ENCODE peak calls at places on chromosomes 2 and 18, in five cellular contexts. One of them, this sample, is unnamed.

GRCh38 chr2:159612255-159612901 is 4.0 kb downstream of the BAZ2B start:
- DNase-seq in bronchial epithelial cell: peak
- DNase-seq in cardiac muscle cell: peak
- DNase-seq in OCI-LY7: no peak
- DNase-seq in AG04450: no peak
- DNase-seq in this sample: no peak

GRCh38 chr2:85710687-85711577 is 16.8 kb downstream of the GNLY start:
- DNase-seq in cardiac muscle cell: peak
- DNase-seq in AG04450: no peak
- DNase-seq in OCI-LY7: no peak
- DNase-seq in bronchial epithelial cell: no peak
- DNase-seq in this sample: no peak

GRCh38 chr2:74735544-74735943 is 81.5 kb downstream of the SEMA4F start:
- DNase-seq in AG04450: no peak
- DNase-seq in bronchial epithelial cell: no peak
- DNase-seq in cardiac muscle cell: no peak
- DNase-seq in OCI-LY7: no peak
- DNase-seq in this sample: no peak

GRCh38 chr2:195408196-195408595 is 248.8 kb upstream of the SLC39A10 start:
- DNase-seq in bronchial epithelial cell: no peak
- DNase-seq in OCI-LY7: no peak
- DNase-seq in cardiac muscle cell: no peak
- DNase-seq in AG04450: no peak
- DNase-seq in this sample: no peak

GRCh38 chr18:3040881-3041280 is 27.9 kb upstream of the LPIN2 start:
- DNase-seq in OCI-LY7: no peak
- DNase-seq in cardiac muscle cell: no peak
- DNase-seq in bronchial epithelial cell: no peak
- DNase-seq in AG04450: no peak
- DNase-seq in this sample: no peak

GRCh38 chr18:10948421-10948820 is 200.9 kb downstream of the PIEZO2 start:
- DNase-seq in AG04450: no peak
- DNase-seq in bronchial epithelial cell: no peak
- DNase-seq in OCI-LY7: no peak
- DNase-seq in cardiac muscle cell: no peak
- DNase-seq in this sample: no peak

GRCh38 chr2:64056021-64056420 is 36.8 kb upstream of the VPS54 start:
- DNase-seq in bronchial epithelial cell: peak
- DNase-seq in AG04450: no peak
- DNase-seq in cardiac muscle cell: no peak
- DNase-seq in OCI-LY7: no peak
- DNase-seq in this sample: no peak

GRCh38 chr2:74391209-74391579 is 11.1 kb upstream of the DCTN1 start:
- DNase-seq in AG04450: no peak
- DNase-seq in OCI-LY7: no peak
- DNase-seq in cardiac muscle cell: peak
- DNase-seq in bronchial epithelial cell: no peak
- DNase-seq in this sample: no peak

GRCh38 chr2:163822033-163822432 is 86.2 kb upstream of the FIGN start:
- DNase-seq in bronchial epithelial cell: no peak
- DNase-seq in OCI-LY7: no peak
- DNase-seq in AG04450: no peak
- DNase-seq in cardiac muscle cell: no peak
- DNase-seq in this sample: no peak

GRCh38 chr2:69082430-69082997 is 69.5 kb downstream of the ANTXR1 start:
- DNase-seq in OCI-LY7: no peak
- DNase-seq in bronchial epithelial cell: peak
- DNase-seq in AG04450: peak
- DNase-seq in cardiac muscle cell: peak
- DNase-seq in this sample: no peak

GRCh38 chr2:164182116-164182637 is 439.1 kb downstream of the GRB14 start:
- DNase-seq in AG04450: no peak
- DNase-seq in bronchial epithelial cell: peak
- DNase-seq in OCI-LY7: no peak
- DNase-seq in cardiac muscle cell: no peak
- DNase-seq in this sample: no peak

GRCh38 chr18:78896111-78896510 is 83.5 kb upstream of the SALL3 start:
- DNase-seq in AG04450: no peak
- DNase-seq in bronchial epithelial cell: no peak
- DNase-seq in OCI-LY7: no peak
- DNase-seq in cardiac muscle cell: no peak
- DNase-seq in this sample: no peak

GRCh38 chr2:240800241-240800640 is 19.8 kb downstream of the KIF1A start:
- DNase-seq in OCI-LY7: no peak
- DNase-seq in cardiac muscle cell: peak
- DNase-seq in bronchial epithelial cell: no peak
- DNase-seq in AG04450: no peak
- DNase-seq in this sample: no peak

GRCh38 chr2:70009776-70010175 is 48.3 kb upstream of the ASPRV1 start:
- DNase-seq in cardiac muscle cell: no peak
- DNase-seq in bronchial epithelial cell: no peak
- DNase-seq in AG04450: no peak
- DNase-seq in OCI-LY7: no peak
- DNase-seq in this sample: no peak

GRCh38 chr2:68253211-68254068 is 1.1 kb upstream of the PPP3R1 start:
- DNase-seq in bronchial epithelial cell: peak
- DNase-seq in OCI-LY7: peak
- DNase-seq in cardiac muscle cell: peak
- DNase-seq in AG04450: no peak
- DNase-seq in this sample: no peak

GRCh38 chr2:240931319-240931949 is 25.3 kb downstream of the CROCC2 start:
- DNase-seq in bronchial epithelial cell: no peak
- DNase-seq in cardiac muscle cell: no peak
- DNase-seq in AG04450: no peak
- DNase-seq in OCI-LY7: no peak
- DNase-seq in this sample: no peak

GRCh38 chr2:166361351-166362153 is 14.2 kb downstream of the SCN9A start:
- DNase-seq in bronchial epithelial cell: peak
- DNase-seq in cardiac muscle cell: peak
- DNase-seq in OCI-LY7: peak
- DNase-seq in AG04450: no peak
- DNase-seq in this sample: no peak

GRCh38 chr2:8551622-8552074 is 130.2 kb upstream of the ID2 start:
- DNase-seq in cardiac muscle cell: no peak
- DNase-seq in bronchial epithelial cell: no peak
- DNase-seq in AG04450: no peak
- DNase-seq in OCI-LY7: peak
- DNase-seq in this sample: no peak

GRCh38 chr18:23071285-23071684 is 64.0 kb upstream of the CABLES1 start:
- DNase-seq in cardiac muscle cell: peak
- DNase-seq in AG04450: no peak
- DNase-seq in OCI-LY7: peak
- DNase-seq in bronchial epithelial cell: no peak
- DNase-seq in this sample: peak

GRCh38 chr2:47313141-47313691 is 89.7 kb upstream of the MSH2 start:
- DNase-seq in cardiac muscle cell: peak
- DNase-seq in AG04450: no peak
- DNase-seq in bronchial epithelial cell: peak
- DNase-seq in OCI-LY7: no peak
- DNase-seq in this sample: no peak

GRCh38 chr2:20647211-20647610 is 3.7 kb downstream of the HS1BP3 start:
- DNase-seq in cardiac muscle cell: no peak
- DNase-seq in OCI-LY7: no peak
- DNase-seq in bronchial epithelial cell: no peak
- DNase-seq in AG04450: no peak
- DNase-seq in this sample: no peak
- H3K4me3 ChIP-seq in cardiac muscle cell: no peak
- H3K4me3 ChIP-seq in OCI-LY7: no peak
- H3K4me3 ChIP-seq in bronchial epithelial cell: no peak
- H3K4me3 ChIP-seq in AG04450: no peak
- H3K4me3 ChIP-seq in this sample: no peak

GRCh38 chr18:77052297-77052645 is 80.3 kb downstream of the MBP start:
- DNase-seq in OCI-LY7: no peak
- DNase-seq in cardiac muscle cell: no peak
- DNase-seq in AG04450: no peak
- DNase-seq in bronchial epithelial cell: no peak
- DNase-seq in this sample: no peak

GRCh38 chr18:77052656-77053309 is 79.8 kb downstream of the MBP start:
- DNase-seq in OCI-LY7: peak
- DNase-seq in bronchial epithelial cell: no peak
- DNase-seq in AG04450: no peak
- DNase-seq in cardiac muscle cell: no peak
- DNase-seq in this sample: no peak

GRCh38 chr18:77047803-77048419 is 84.7 kb downstream of the MBP start:
- DNase-seq in cardiac muscle cell: no peak
- DNase-seq in AG04450: no peak
- DNase-seq in OCI-LY7: peak
- DNase-seq in bronchial epithelial cell: no peak
- DNase-seq in this sample: no peak

GRCh38 chr18:77051581-77052296 is 80.8 kb downstream of the MBP start:
- DNase-seq in cardiac muscle cell: no peak
- DNase-seq in OCI-LY7: no peak
- DNase-seq in bronchial epithelial cell: no peak
- DNase-seq in AG04450: no peak
- DNase-seq in this sample: no peak

GRCh38 chr18:77049938-77050337 is 82.6 kb downstream of the MBP start:
- DNase-seq in OCI-LY7: no peak
- DNase-seq in cardiac muscle cell: no peak
- DNase-seq in AG04450: no peak
- DNase-seq in bronchial epithelial cell: peak
- DNase-seq in this sample: no peak
- TF ChIP-seq CTCF in OCI-LY7: no peak
- TF ChIP-seq CTCF in cardiac muscle cell: no peak
- TF ChIP-seq CTCF in AG04450: no peak
- TF ChIP-seq CTCF in bronchial epithelial cell: no peak
- TF ChIP-seq CTCF in this sample: no peak

DNA sequence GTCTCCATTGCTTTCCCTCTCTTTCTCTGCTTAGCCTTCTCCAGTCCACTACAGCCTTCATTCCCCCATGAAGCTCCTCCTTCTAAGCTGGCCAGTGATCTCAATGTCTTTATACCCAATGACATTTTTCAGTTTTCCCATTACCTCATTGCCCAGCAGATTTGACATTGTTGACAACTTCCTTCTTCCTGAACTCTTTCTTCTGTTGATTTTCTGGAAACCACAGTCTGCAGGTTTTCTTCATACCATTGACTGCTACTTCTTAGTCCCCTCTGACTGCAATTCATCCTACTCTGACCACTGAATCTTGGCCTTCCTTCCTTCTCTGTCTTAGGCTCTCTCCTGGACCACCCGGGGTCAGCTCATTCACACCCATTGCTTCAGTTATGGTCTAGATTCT is 22.9 kb upstream of the SPP2 start:
- DNase-seq in OCI-LY7: no peak
- DNase-seq in cardiac muscle cell: no peak
- DNase-seq in bronchial epithelial cell: no peak
- DNase-seq in AG04450: no peak
- DNase-seq in this sample: no peak
- H3K4me3 ChIP-seq in OCI-LY7: no peak
- H3K4me3 ChIP-seq in cardiac muscle cell: no peak
- H3K4me3 ChIP-seq in bronchial epithelial cell: no peak
- H3K4me3 ChIP-seq in AG04450: no peak
- H3K4me3 ChIP-seq in this sample: no peak

DNA sequence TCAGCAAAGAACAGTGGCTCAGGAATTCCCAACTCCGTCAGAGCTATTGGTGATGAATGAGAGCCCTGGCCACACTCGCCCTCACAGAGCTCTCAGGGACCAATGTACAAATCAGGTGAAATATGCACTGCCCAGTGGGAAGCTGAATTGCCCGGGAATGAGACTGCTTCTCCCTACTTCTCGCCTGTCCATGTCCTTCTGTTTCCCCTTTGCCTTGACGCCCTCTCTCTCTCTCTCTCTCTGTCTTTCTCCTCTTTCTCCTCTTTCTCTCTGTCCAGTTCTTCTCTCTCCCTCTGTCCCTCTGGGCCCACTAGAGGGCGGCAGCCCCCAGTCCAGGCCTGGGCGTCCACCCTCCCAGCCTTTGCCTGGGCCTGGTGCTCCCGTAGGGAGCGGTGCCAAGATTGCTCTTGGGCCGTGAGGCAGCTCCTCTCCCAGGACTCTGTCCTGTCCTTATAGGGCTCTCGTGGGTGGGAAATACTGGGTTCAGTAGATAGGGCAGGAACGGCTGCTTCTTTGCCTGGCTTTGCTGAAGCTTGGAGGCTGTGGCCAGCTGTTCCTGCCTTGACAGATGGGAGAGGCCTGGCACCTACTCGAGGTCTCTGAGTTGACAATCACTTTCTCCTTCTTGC is 28.4 kb upstream of the PUM2 start:
- DNase-seq in bronchial epithelial cell: peak
- DNase-seq in cardiac muscle cell: peak
- DNase-seq in AG04450: peak
- DNase-seq in OCI-LY7: no peak
- DNase-seq in this sample: no peak
- TF ChIP-seq CTCF in bronchial epithelial cell: peak
- TF ChIP-seq CTCF in cardiac muscle cell: peak
- TF ChIP-seq CTCF in AG04450: peak
- TF ChIP-seq CTCF in OCI-LY7: peak
- TF ChIP-seq CTCF in this sample: peak

This sample was measured in GM12864.